ENCODE peak calls at places on chromosomes 6 and 20, in nine cellular contexts. Q is tibial artery, A is neural crest cell, R is Calu3, O is GM23338, V is type B pancreatic cell, W is fibroblast of villous mesenchyme, I is AG04449, L is prostate gland. J is an unnamed sample.

GRCh38 chr20:7196481-7196880 is 429.0 kb downstream of the BMP2 start:
- DNase-seq in A (no peak), I (no peak), W (peak), V (no peak), R (no peak), Q (no peak), L (no peak), O (no peak), J (peak)

GRCh38 chr6:88177961-88178464 is 11.9 kb upstream of the CNR1 start:
- DNase-seq in W (peak), R (no peak), A (no peak), L (no peak), I (no peak), V (no peak), Q (no peak), O (no peak), J (peak)

GRCh38 chr20:63059684-63060056 is 52.9 kb upstream of the BHLHE23 start:
- DNase-seq in R (no peak), A (no peak), O (no peak), W (no peak), Q (peak), V (no peak), L (no peak), I (no peak), J (no peak)

GRCh38 chr20:37615507-37616425 is 78.1 kb upstream of the CTNNBL1 start:
- DNase-seq in R (peak), A (peak), L (peak), Q (peak), W (peak), O (peak), V (no peak), I (no peak), J (peak)

GRCh38 chr6:36387440-36388303 is at the start of gene ETV7:
- DNase-seq in A (no peak), V (no peak), W (peak), R (peak), Q (no peak), L (peak), O (peak), I (no peak), J (peak)

GRCh38 chr20:3760980-3761379 is 6.6 kb downstream of the ADISSP start:
- DNase-seq in Q (no peak), R (no peak), A (no peak), O (no peak), L (no peak), V (no peak), W (peak), I (no peak), J (no peak)

GRCh38 chr6:151340206-151340978 is 51.0 kb downstream of the ZBTB2 start:
- DNase-seq in O (no peak), I (no peak), V (no peak), R (no peak), A (no peak), W (no peak), L (no peak), Q (no peak), J (no peak)

GRCh38 chr6:13469688-13470087 is 17.7 kb downstream of the GFOD1 start:
- DNase-seq in L (no peak), R (no peak), A (no peak), O (no peak), Q (no peak), W (no peak), V (no peak), I (no peak), J (no peak)

GRCh38 chr20:4087923-4088322 is 72.6 kb upstream of the RNF24 start:
- DNase-seq in A (no peak), I (no peak), Q (no peak), W (no peak), L (no peak), O (no peak), R (no peak), V (no peak), J (no peak)

GRCh38 chr6:2793491-2794151 is 28.4 kb downstream of the WRNIP1 start:
- DNase-seq in A (no peak), V (no peak), L (no peak), O (no peak), I (no peak), Q (no peak), R (no peak), W (no peak), J (peak)

GRCh38 chr6:136989591-136990578 is 54.9 kb downstream of the IL20RA start:
- DNase-seq in R (peak), O (peak), A (peak), V (no peak), Q (no peak), I (no peak), W (no peak), L (no peak), J (no peak)

GRCh38 chr6:35023601-35024000 is 117.5 kb downstream of the TCP11 start:
- DNase-seq in V (no peak), A (no peak), O (no peak), R (no peak), I (no peak), W (no peak), L (no peak), Q (no peak), J (no peak)

GRCh38 chr20:37511605-37512275 is 9.3 kb upstream of the NNAT start:
- DNase-seq in L (no peak), O (no peak), Q (no peak), V (no peak), A (no peak), W (peak), R (no peak), I (no peak), J (no peak)

GRCh38 chr6:109503327-109504224 is 20.6 kb upstream of the ZBTB24 start:
- DNase-seq in R (no peak), W (no peak), O (no peak), A (no peak), Q (no peak), L (no peak), I (no peak), V (no peak), J (no peak)

GRCh38 chr6:129094147-129094546 is 211.2 kb downstream of the LAMA2 start:
- DNase-seq in A (no peak), O (no peak), W (no peak), Q (no peak), L (no peak), V (no peak), I (no peak), R (no peak), J (no peak)

GRCh38 chr20:19758888-19759331 is 852 bp downstream of the RIN2 start:
- DNase-seq in Q (peak), I (no peak), O (peak), R (no peak), L (peak), V (peak), W (peak), A (peak), J (no peak)

GRCh38 chr20:41769650-41770049 is 151.5 kb upstream of the CHD6 start:
- DNase-seq in V (no peak), W (no peak), O (peak), L (no peak), Q (no peak), R (no peak), A (no peak), I (no peak), J (no peak)

GRCh38 chr6:45864651-45865050 is 151.0 kb downstream of the CLIC5 start:
- DNase-seq in Q (no peak), L (no peak), W (no peak), A (no peak), V (no peak), I (no peak), O (no peak), R (no peak), J (no peak)

GRCh38 chr6:159487636-159488035 is 205.4 kb downstream of the SOD2 start:
- DNase-seq in W (no peak), Q (no peak), L (no peak), I (no peak), V (no peak), A (no peak), O (no peak), R (no peak), J (peak)

GRCh38 chr6:145964948-145965366 is 799 bp upstream of the SHPRH start:
- DNase-seq in I (no peak), R (no peak), W (no peak), L (no peak), Q (no peak), V (no peak), A (no peak), O (peak), J (no peak)

GRCh38 chr20:18323705-18324104 is 35.4 kb downstream of the ZNF133 start:
- DNase-seq in Q (no peak), V (no peak), R (no peak), O (peak), I (no peak), A (no peak), W (no peak), L (no peak), J (no peak)

GRCh38 chr6:27448456-27448855 is 24.4 kb downstream of the ZNF184 start:
- DNase-seq in W (no peak), O (no peak), L (no peak), I (no peak), V (no peak), Q (no peak), A (no peak), R (no peak), J (no peak)

GRCh38 chr6:33343953-33344611 is 26.5 kb upstream of the ZBTB22 start:
- DNase-seq in L (no peak), W (no peak), A (no peak), V (no peak), Q (no peak), O (no peak), I (no peak), R (no peak), J (no peak)

GRCh38 chr6:30207619-30208295 is 5.4 kb downstream of the TRIM26 start:
- DNase-seq in Q (no peak), I (no peak), O (no peak), V (no peak), W (peak), A (no peak), R (no peak), L (no peak), J (peak)

GRCh38 chr6:166104107-166104506 is 63.5 kb downstream of the TBXT start:
- DNase-seq in I (peak), Q (no peak), W (peak), L (no peak), R (no peak), V (no peak), O (no peak), A (no peak), J (no peak)

GRCh38 chr20:33803921-33804337 is 7.2 kb upstream of the CHMP4B start:
- DNase-seq in R (no peak), A (no peak), O (no peak), L (no peak), Q (no peak), I (no peak), V (no peak), W (peak), J (peak)

GRCh38 chr6:14674867-14675648 is 557.5 kb downstream of the CD83 start:
- DNase-seq in R (no peak), L (no peak), Q (no peak), O (no peak), A (no peak), V (no peak), I (no peak), W (no peak), J (no peak)

GRCh38 chr6:116015983-116016382 is 44.7 kb downstream of the FRK start:
- DNase-seq in W (no peak), R (no peak), O (no peak), Q (no peak), L (no peak), V (no peak), I (no peak), A (no peak), J (no peak)

GRCh38 chr6:170243791-170244291 is 47.0 kb downstream of the DLL1 start:
- DNase-seq in A (no peak), O (no peak), L (no peak), V (no peak), Q (no peak), I (no peak), W (peak), R (no peak), J (no peak)

GRCh38 chr6:72825265-72825918 is 203.5 kb downstream of the KCNQ5 start:
- DNase-seq in O (no peak), Q (no peak), W (peak), R (no peak), L (no peak), V (no peak), A (no peak), I (no peak), J (peak)

GRCh38 chr6:7389451-7390217 is at the start of the genes CAGE1 and RIOK1:
- DNase-seq in V (peak), L (peak), Q (peak), R (peak), A (peak), W (peak), O (peak), I (peak), J (peak)
- TF ChIP-seq CTCF in V (peak), L (peak), Q (no peak), R (no peak), A (peak), W (peak), O (peak), I (peak), J (no peak)

DNA sequence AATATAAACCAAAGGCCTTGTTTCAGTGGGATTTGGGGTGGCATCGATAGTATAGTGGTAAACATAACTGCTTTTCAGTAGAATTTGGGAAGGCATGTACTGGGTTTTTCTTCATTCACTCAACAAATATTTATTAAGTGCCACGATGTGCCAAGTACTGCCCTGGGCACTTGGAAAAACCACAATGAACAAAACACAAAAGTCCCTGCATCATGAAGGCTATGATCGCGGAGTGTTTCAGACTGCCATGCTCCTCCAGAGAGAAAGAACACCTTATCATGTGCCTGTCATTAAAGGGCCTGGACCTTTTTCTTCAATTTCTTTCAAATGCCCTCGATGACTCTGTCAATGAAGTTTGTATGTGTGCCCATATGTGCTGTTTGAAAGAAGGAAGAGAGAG is 59.2 kb upstream of the CEP85L start:
- DNase-seq in Q (no peak), A (no peak), V (no peak), L (no peak), I (no peak), R (no peak), W (no peak), O (no peak), J (peak)
- TF ChIP-seq CTCF in Q (no peak), A (no peak), V (no peak), L (no peak), I (no peak), R (no peak), W (no peak), O (no peak), J (no peak)

GRCh38 chr6:100467144-100468012 is 2.7 kb upstream of the SIM1 start:
- DNase-seq in Q (no peak), O (peak), R (no peak), L (no peak), I (no peak), W (no peak), A (no peak), V (no peak), J (no peak)
- TF ChIP-seq CTCF in Q (no peak), O (no peak), R (no peak), L (no peak), I (no peak), W (no peak), A (no peak), V (no peak), J (no peak)

GRCh38 chr6:65908065-65908464 is 201.0 kb upstream of the EYS start:
- DNase-seq in A (no peak), I (no peak), Q (no peak), W (no peak), O (no peak), V (no peak), R (no peak), L (no peak), J (no peak)
- TF ChIP-seq CTCF in A (no peak), I (no peak), Q (no peak), W (no peak), O (no peak), V (no peak), R (no peak), L (no peak), J (no peak)

DNA sequence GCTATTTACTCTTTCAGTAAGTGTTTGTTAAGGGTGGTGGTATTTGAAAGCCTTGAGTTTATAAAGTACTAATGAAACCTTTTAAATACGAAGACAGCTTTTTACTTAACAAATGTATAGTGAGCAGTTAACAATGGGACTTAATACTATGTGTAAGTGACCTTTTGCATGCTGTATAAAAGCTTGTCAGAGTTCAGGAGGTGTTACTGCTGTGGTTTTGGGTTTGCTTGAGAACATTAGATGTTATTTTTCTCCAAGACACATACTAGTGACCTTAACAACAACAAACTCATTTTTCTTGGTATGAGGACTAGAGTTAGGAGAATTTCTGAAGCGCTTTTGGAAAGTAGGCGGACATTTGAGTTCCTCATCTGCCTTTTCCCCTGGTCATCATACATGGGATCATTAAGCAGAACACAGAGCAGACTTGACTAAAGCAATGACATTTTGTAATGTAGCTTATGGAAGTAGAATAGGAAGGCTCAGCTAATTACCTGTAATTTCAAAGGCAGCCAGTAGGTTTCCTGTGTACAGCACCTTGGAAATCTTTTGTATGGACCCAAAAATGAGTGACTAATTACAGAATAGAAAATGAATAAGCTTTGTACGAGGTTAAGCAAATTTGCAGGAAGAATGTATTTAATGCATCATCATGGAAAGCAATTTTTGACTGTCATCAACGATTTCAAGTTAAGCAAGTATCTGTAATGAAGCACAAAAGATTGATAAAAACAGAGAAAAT is 14.1 kb downstream of the CDYL start:
- DNase-seq in W (peak), O (peak), L (no peak), I (no peak), Q (no peak), R (no peak), A (no peak), V (no peak), J (no peak)
- TF ChIP-seq CTCF in W (peak), O (peak), L (no peak), I (no peak), Q (no peak), R (no peak), A (peak), V (peak), J (no peak)

DNA sequence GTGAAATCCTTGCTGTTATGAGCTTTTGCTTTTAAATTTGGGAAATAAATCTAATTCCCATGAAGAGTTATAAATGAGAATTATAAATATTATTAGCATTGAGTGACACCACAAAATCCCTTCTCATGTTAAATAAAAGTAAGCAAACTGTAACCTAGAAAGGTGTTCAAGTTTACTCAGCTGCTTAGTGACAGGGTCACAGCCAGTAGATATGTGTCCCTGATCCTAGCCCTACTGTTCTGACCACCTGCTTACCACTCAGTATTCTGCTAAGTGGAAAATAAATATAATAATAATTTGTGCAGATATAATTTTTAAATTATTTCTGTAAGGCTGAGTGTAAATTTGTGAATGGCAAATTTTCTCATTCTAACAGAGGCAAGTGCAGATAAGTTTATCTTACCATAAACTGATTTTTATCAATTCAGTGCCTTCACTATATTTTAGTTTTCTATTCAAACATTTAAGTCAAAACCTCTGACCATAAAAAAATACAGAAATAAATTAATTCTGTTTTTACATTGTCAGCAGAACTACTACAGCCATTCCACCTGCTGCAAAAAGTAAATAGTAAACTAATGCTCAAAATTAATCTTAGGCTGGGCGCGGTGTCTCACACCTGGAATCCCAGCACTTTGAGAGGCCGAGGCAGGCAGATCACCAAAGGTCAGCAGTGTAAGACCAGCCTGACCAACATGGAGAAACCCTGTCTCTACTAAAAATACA is 118.2 kb downstream of the TENT5A start:
- DNase-seq in Q (no peak), L (no peak), A (no peak), W (no peak), R (no peak), O (no peak), I (no peak), V (no peak), J (no peak)
- TF ChIP-seq CTCF in Q (no peak), L (no peak), A (no peak), W (no peak), R (no peak), O (no peak), I (no peak), V (no peak), J (no peak)

GRCh38 chr6:80132942-80133517 is 26.6 kb downstream of the BCKDHB start:
- DNase-seq in R (peak), A (peak), V (no peak), L (peak), Q (peak), W (peak), I (no peak), O (peak), J (peak)
- TF ChIP-seq CTCF in R (no peak), A (peak), V (peak), L (peak), Q (peak), W (peak), I (peak), O (peak), J (peak)

GRCh38 chr6:157073596-157073995 is 249.7 kb downstream of the TMEM242 start:
- DNase-seq in I (no peak), A (no peak), Q (no peak), O (no peak), R (no peak), V (no peak), L (no peak), W (no peak), J (no peak)
- TF ChIP-seq CTCF in I (no peak), A (no peak), Q (no peak), O (no peak), R (no peak), V (no peak), L (no peak), W (no peak), J (no peak)

GRCh38 chr20:32522775-32523612 is 62.1 kb downstream of the NOL4L start:
- DNase-seq in W (no peak), Q (no peak), A (no peak), R (no peak), V (no peak), I (no peak), L (no peak), O (no peak), J (no peak)
- TF ChIP-seq CTCF in W (no peak), Q (no peak), A (no peak), R (no peak), V (no peak), I (no peak), L (no peak), O (no peak), J (no peak)